ENCODE peak calls at places on chromosomes 11 and 22, in ten cellular contexts. X is Calu3, N is KG1, Q is renal cortical epithelial cell, H is NCI-H1105 treated with DMSO at 0.1 percent for 48 hours, B is fibroblast of the conjunctiva, S is stomach, P is HT-29, L is cardiac fibroblast, G is HS-27A. U is an unnamed sample.

GRCh38 chr11:2385156-2386151 is 8.3 kb downstream of the CD81 start:
- DNase-seq in X (no peak), N (no peak), Q (no peak), H (no peak), B (no peak), S (no peak), P (no peak), L (no peak), G (no peak), U (peak; percentile 80)

GRCh38 chr11:110474578-110474977 is 44.8 kb downstream of the FDX1 start:
- DNase-seq in X (no peak), N (no peak), Q (no peak), H (no peak), B (no peak), S (no peak), P (no peak), L (no peak), G (no peak), U (no peak)

GRCh38 chr22:19631899-19632670 is 82.2 kb upstream of the SEPTIN5 start:
- DNase-seq in X (peak; percentile 64), N (no peak), Q (no peak), H (no peak), B (peak; percentile 10), S (no peak), P (peak; percentile 61), L (peak; percentile 55), G (no peak), U (peak; percentile 33)

GRCh38 chr11:9689721-9690120 is 25.8 kb downstream of the SWAP70 start:
- DNase-seq in X (no peak), N (no peak), Q (no peak), H (no peak), B (no peak), S (no peak), P (no peak), L (peak; percentile 43), G (no peak), U (no peak)

GRCh38 chr11:34548278-34548677 is 34.7 kb upstream of the ELF5 start:
- DNase-seq in X (no peak), N (no peak), Q (no peak), H (no peak), B (no peak), S (no peak), P (no peak), L (no peak), G (no peak), U (no peak)

GRCh38 chr22:47073101-47073500 is 310.7 kb downstream of the TBC1D22A start:
- DNase-seq in X (no peak), N (no peak), Q (no peak), H (no peak), B (no peak), S (no peak), P (no peak), L (no peak), G (no peak), U (no peak)

GRCh38 chr11:66002648-66003225 is 434 bp downstream of the BANF1 start:
- DNase-seq in X (peak; percentile 43), N (peak; percentile 84), Q (peak; percentile 33), H (no peak), B (peak; percentile 16), S (peak; percentile 70), P (peak; percentile 73), L (peak; percentile 45), G (no peak), U (no peak)

GRCh38 chr11:35274909-35275807 is 136.2 kb downstream of the CD44 start:
- DNase-seq in X (peak; percentile 66), N (no peak), Q (peak; percentile 58), H (peak; percentile 74), B (no peak), S (peak; percentile 89), P (peak; percentile 89), L (no peak), G (no peak), U (no peak)

GRCh38 chr11:126197277-126197939 is 14.0 kb downstream of the RPUSD4 start:
- DNase-seq in X (no peak), N (no peak), Q (peak; percentile 90), H (no peak), B (no peak), S (peak; percentile 34), P (no peak), L (peak; percentile 55), G (no peak), U (peak; percentile 33)

U was measured in GM12865.